ENCODE peak calls at places on chromosome 17, in nine cellular contexts. I, G, U, Y, V, O, D, J and Z are unnamed samples.

GRCh38 chr17:42049834-42050359 is 504 bp downstream of the C17orf113 start:
- ATAC-seq in V (peak), U (no peak), Y (no peak), D (peak), I (peak), O (peak), J (peak), G (no peak), Z (no peak)

GRCh38 chr17:80664217-80664780 is 119.7 kb downstream of the RPTOR start:
- ATAC-seq in U (no peak), Y (peak), J (no peak), V (no peak), I (no peak), G (no peak), O (peak), D (no peak), Z (no peak)

GRCh38 chr17:7356072-7356549 is 1.2 kb downstream of the TMEM95 start:
- ATAC-seq in O (peak), V (peak), Y (peak), J (peak), D (peak), G (peak), U (peak), I (peak), Z (peak)

GRCh38 chr17:79915850-79916430 is 76.7 kb upstream of the CBX4 start:
- ATAC-seq in U (no peak), Y (no peak), V (peak), O (no peak), I (peak), D (peak), J (no peak), G (peak), Z (no peak)

GRCh38 chr17:50585346-50585745 is 24.8 kb downstream of the CACNA1G start:
- ATAC-seq in J (no peak), D (no peak), G (no peak), V (no peak), U (no peak), Y (no peak), O (no peak), I (no peak), Z (no peak)

GRCh38 chr17:64278614-64279013 is 15.6 kb upstream of the TEX2 start:
- ATAC-seq in D (peak), Y (no peak), I (peak), O (no peak), V (peak), J (no peak), G (no peak), U (no peak), Z (no peak)

GRCh38 chr17:57868775-57869598 is 19.1 kb upstream of the MRPS23 start:
- ATAC-seq in J (no peak), G (no peak), I (no peak), Y (no peak), U (no peak), O (no peak), D (peak), V (no peak), Z (peak)

GRCh38 chr17:72397687-72398086 is 276.9 kb downstream of the SOX9 start:
- ATAC-seq in J (no peak), I (peak), G (no peak), D (peak), V (no peak), Y (no peak), O (no peak), U (no peak), Z (no peak)

GRCh38 chr17:15247891-15248529 is 17.1 kb downstream of the PMP22 start:
- ATAC-seq in J (no peak), U (no peak), Y (no peak), I (no peak), D (no peak), O (no peak), G (no peak), V (peak), Z (no peak)

GRCh38 chr17:10121971-10122707 is 76.3 kb downstream of the GAS7 start:
- ATAC-seq in Y (peak), J (no peak), O (no peak), G (no peak), I (no peak), D (no peak), V (no peak), U (peak), Z (peak)

GRCh38 chr17:78329263-78330059 is 30.4 kb downstream of the SOCS3 start:
- ATAC-seq in I (no peak), U (peak), V (no peak), G (peak), J (peak), D (no peak), Y (no peak), O (peak), Z (peak)

GRCh38 chr17:63985387-63986140 is 12.6 kb upstream of the PRR29 start:
- ATAC-seq in I (no peak), Y (peak), V (no peak), O (no peak), U (peak), D (no peak), J (peak), G (no peak), Z (no peak)

GRCh38 chr17:2024572-2025219 is 438 bp downstream of the RTN4RL1 start:
- ATAC-seq in O (peak), J (peak), Y (peak), D (no peak), V (no peak), G (no peak), U (peak), I (no peak), Z (no peak)

GRCh38 chr17:70172449-70172848 is 3.1 kb downstream of the KCNJ2 start:
- ATAC-seq in G (no peak), I (no peak), J (no peak), Y (no peak), U (no peak), O (no peak), D (no peak), V (no peak), Z (no peak)

GRCh38 chr17:44523672-44523972 is 20.4 kb upstream of the GPATCH8 start:
- ATAC-seq in Y (no peak), V (no peak), I (no peak), G (no peak), O (peak), U (no peak), D (no peak), J (no peak), Z (no peak)

GRCh38 chr17:32349503-32349853 is 479 bp upstream of the ZNF207 start:
- ATAC-seq in D (peak), G (no peak), J (no peak), I (peak), O (peak), Y (peak), V (peak), U (peak), Z (peak)

GRCh38 chr17:56505154-56505756 is 88.2 kb upstream of the NOG start:
- ATAC-seq in I (no peak), Y (no peak), J (no peak), G (no peak), V (no peak), D (peak), U (no peak), O (no peak), Z (no peak)

GRCh38 chr17:62860962-62861873 is 53.1 kb upstream of the MARCHF10 start:
- ATAC-seq in J (no peak), O (peak), U (no peak), V (no peak), I (no peak), D (no peak), Y (no peak), G (peak), Z (no peak)

GRCh38 chr17:2799653-2800052 is 3.4 kb downstream of the RAP1GAP2 start:
- ATAC-seq in I (no peak), V (peak), Y (no peak), U (no peak), J (no peak), G (no peak), D (no peak), O (no peak), Z (no peak)

GRCh38 chr17:2214887-2215615 is 88.5 kb downstream of the SMG6 start:
- ATAC-seq in O (no peak), V (peak), Y (no peak), I (peak), J (no peak), U (no peak), D (no peak), G (no peak), Z (no peak)

GRCh38 chr17:45073414-45074070 is 12.4 kb downstream of the NMT1 start:
- ATAC-seq in I (peak), J (no peak), D (no peak), O (no peak), V (no peak), Y (no peak), G (peak), U (no peak), Z (no peak)

GRCh38 chr17:50034504-50035364 is 21.2 kb upstream of the ITGA3 start:
- ATAC-seq in O (no peak), Y (no peak), V (no peak), G (peak), J (no peak), U (no peak), I (no peak), D (no peak), Z (no peak)

GRCh38 chr17:43832976-43833829 is at the start of gene MPP3:
- ATAC-seq in Y (peak), V (peak), I (peak), O (peak), D (peak), J (peak), G (peak), U (peak), Z (peak)

GRCh38 chr17:59830007-59830630 is 62.6 kb downstream of the TUBD1 start:
- ATAC-seq in G (no peak), I (no peak), J (no peak), O (peak), Y (no peak), U (no peak), D (no peak), V (peak), Z (no peak)

GRCh38 chr17:7041607-7042506 is 2.0 kb downstream of the SLC16A11 start:
- ATAC-seq in D (no peak), J (peak), G (no peak), I (no peak), U (peak), Y (peak), O (no peak), V (peak), Z (peak)

GRCh38 chr17:74839955-74840354 is 19.7 kb downstream of the GRIN2C start:
- ATAC-seq in U (no peak), J (no peak), Y (no peak), G (no peak), D (no peak), O (no peak), I (no peak), V (no peak), Z (no peak)

GRCh38 chr17:31696184-31696602 is 162.9 kb downstream of the COPRS start:
- ATAC-seq in J (no peak), Y (no peak), D (no peak), O (peak), U (no peak), G (peak), V (peak), I (peak), Z (no peak)

GRCh38 chr17:2061441-2061797 is 6.5 kb downstream of the HIC1 start:
- ATAC-seq in G (no peak), V (no peak), J (no peak), I (no peak), D (no peak), O (no peak), U (no peak), Y (no peak), Z (no peak)

GRCh38 chr17:69523252-69523861 is 108.9 kb downstream of the MAP2K6 start:
- ATAC-seq in J (peak), G (no peak), I (peak), V (no peak), D (peak), Y (no peak), O (peak), U (no peak), Z (no peak)

GRCh38 chr17:48738424-48738802 is 9.9 kb upstream of the HOXB13 start:
- ATAC-seq in V (no peak), J (no peak), U (no peak), G (no peak), I (no peak), Y (no peak), D (no peak), O (no peak), Z (no peak)